ENCODE peak calls at places on chromosomes 11 and 22, in six cellular contexts. One of them, this sample, is unnamed.

GRCh38 chr22:27391092-27391770 is 410.3 kb downstream of the MN1 start:
- DNase-seq in cardiac fibroblast: peak; percentile 66
- DNase-seq in SK-N-MC: no peak
- DNase-seq in small intestine: no peak
- DNase-seq in psoas muscle: no peak
- DNase-seq in heart right ventricle: peak; percentile 46
- DNase-seq in this sample: peak; percentile 91

GRCh38 chr22:33162196-33162595 is 104.0 kb upstream of the SYN3 start:
- DNase-seq in cardiac fibroblast: no peak
- DNase-seq in SK-N-MC: no peak
- DNase-seq in small intestine: no peak
- DNase-seq in psoas muscle: no peak
- DNase-seq in heart right ventricle: no peak
- DNase-seq in this sample: no peak

GRCh38 chr11:18726040-18726439 is at the start of gene IGSF22:
- DNase-seq in cardiac fibroblast: no peak
- DNase-seq in SK-N-MC: no peak
- DNase-seq in small intestine: no peak
- DNase-seq in psoas muscle: peak; percentile 23
- DNase-seq in heart right ventricle: no peak
- DNase-seq in this sample: no peak

GRCh38 chr11:15654397-15654915 is 539.7 kb downstream of the INSC start:
- DNase-seq in cardiac fibroblast: no peak
- DNase-seq in SK-N-MC: no peak
- DNase-seq in small intestine: peak; percentile 77
- DNase-seq in psoas muscle: no peak
- DNase-seq in heart right ventricle: no peak
- DNase-seq in this sample: peak; percentile 65

GRCh38 chr11:8262552-8263108 is 1.0 kb downstream of the LMO1 start:
- DNase-seq in cardiac fibroblast: peak; percentile 47
- DNase-seq in SK-N-MC: no peak
- DNase-seq in small intestine: no peak
- DNase-seq in psoas muscle: peak; percentile 76
- DNase-seq in heart right ventricle: no peak
- DNase-seq in this sample: peak; percentile 79

GRCh38 chr11:78851883-78852586 is 277.4 kb upstream of the NARS2 start:
- DNase-seq in cardiac fibroblast: no peak
- DNase-seq in SK-N-MC: no peak
- DNase-seq in small intestine: no peak
- DNase-seq in psoas muscle: peak; percentile 54
- DNase-seq in heart right ventricle: no peak
- DNase-seq in this sample: no peak

GRCh38 chr11:68043349-68044144 is 4.7 kb downstream of the TCIRG1 start:
- DNase-seq in cardiac fibroblast: peak; percentile 58
- DNase-seq in SK-N-MC: no peak
- DNase-seq in small intestine: peak; percentile 76
- DNase-seq in psoas muscle: peak; percentile 63
- DNase-seq in heart right ventricle: no peak
- DNase-seq in this sample: peak; percentile 80

GRCh38 chr22:48749555-48750227 is 1078.0 kb downstream of the BRD1 start:
- DNase-seq in cardiac fibroblast: no peak
- DNase-seq in SK-N-MC: no peak
- DNase-seq in small intestine: no peak
- DNase-seq in psoas muscle: no peak
- DNase-seq in heart right ventricle: no peak
- DNase-seq in this sample: peak; percentile 70

GRCh38 chr11:77046060-77046501 is 11.9 kb downstream of the B3GNT6 start:
- DNase-seq in cardiac fibroblast: peak; percentile 12
- DNase-seq in SK-N-MC: no peak
- DNase-seq in small intestine: peak; percentile 68
- DNase-seq in psoas muscle: no peak
- DNase-seq in heart right ventricle: no peak
- DNase-seq in this sample: no peak

GRCh38 chr11:102708654-102709053 is 3.1 kb upstream of the MMP27 start:
- DNase-seq in cardiac fibroblast: no peak
- DNase-seq in SK-N-MC: no peak
- DNase-seq in small intestine: no peak
- DNase-seq in psoas muscle: no peak
- DNase-seq in heart right ventricle: no peak
- DNase-seq in this sample: no peak

GRCh38 chr22:19067696-19068348 is 54.4 kb downstream of the DGCR2 start:
- DNase-seq in cardiac fibroblast: no peak
- DNase-seq in SK-N-MC: no peak
- DNase-seq in small intestine: no peak
- DNase-seq in psoas muscle: no peak
- DNase-seq in heart right ventricle: no peak
- DNase-seq in this sample: no peak

GRCh38 chr11:44681698-44682097 is 45.1 kb upstream of the TSPAN18 start:
- DNase-seq in cardiac fibroblast: peak; percentile 47
- DNase-seq in SK-N-MC: no peak
- DNase-seq in small intestine: no peak
- DNase-seq in psoas muscle: no peak
- DNase-seq in heart right ventricle: no peak
- DNase-seq in this sample: no peak

GRCh38 chr11:41289408-41289807 is 170.0 kb downstream of the LRRC4C start:
- DNase-seq in cardiac fibroblast: no peak
- DNase-seq in SK-N-MC: no peak
- DNase-seq in small intestine: no peak
- DNase-seq in psoas muscle: no peak
- DNase-seq in heart right ventricle: no peak
- DNase-seq in this sample: no peak

GRCh38 chr11:73053964-73054363 is 88.2 kb downstream of the FCHSD2 start:
- DNase-seq in cardiac fibroblast: peak; percentile 33
- DNase-seq in SK-N-MC: no peak
- DNase-seq in small intestine: no peak
- DNase-seq in psoas muscle: no peak
- DNase-seq in heart right ventricle: no peak
- DNase-seq in this sample: no peak

GRCh38 chr22:46084943-46085830 is 65.1 kb upstream of the PPARA start:
- DNase-seq in cardiac fibroblast: peak; percentile 31
- DNase-seq in SK-N-MC: no peak
- DNase-seq in small intestine: no peak
- DNase-seq in psoas muscle: peak; percentile 94
- DNase-seq in heart right ventricle: peak; percentile 91
- DNase-seq in this sample: peak; percentile 97

GRCh38 chr11:73980001-73980960 is 2.4 kb downstream of the UCP2 start:
- DNase-seq in cardiac fibroblast: no peak
- DNase-seq in SK-N-MC: no peak
- DNase-seq in small intestine: peak; percentile 85
- DNase-seq in psoas muscle: peak; percentile 63
- DNase-seq in heart right ventricle: peak; percentile 22
- DNase-seq in this sample: peak; percentile 87

GRCh38 chr22:19941365-19942070 is at the start of the genes COMT and TXNRD2:
- DNase-seq in cardiac fibroblast: peak; percentile 72
- DNase-seq in SK-N-MC: no peak
- DNase-seq in small intestine: peak; percentile 66
- DNase-seq in psoas muscle: peak; percentile 88
- DNase-seq in heart right ventricle: peak; percentile 65
- DNase-seq in this sample: peak; percentile 92

GRCh38 chr11:75245356-75246005 is 4.9 kb downstream of the TPBGL start:
- DNase-seq in cardiac fibroblast: no peak
- DNase-seq in SK-N-MC: no peak
- DNase-seq in small intestine: no peak
- DNase-seq in psoas muscle: no peak
- DNase-seq in heart right ventricle: no peak
- DNase-seq in this sample: peak; percentile 11

GRCh38 chr11:70456921-70457532 is 58.7 kb downstream of the CTTN start:
- DNase-seq in cardiac fibroblast: peak; percentile 78
- DNase-seq in SK-N-MC: no peak
- DNase-seq in small intestine: no peak
- DNase-seq in psoas muscle: no peak
- DNase-seq in heart right ventricle: no peak
- DNase-seq in this sample: no peak

GRCh38 chr11:86041975-86042378 is 26.9 kb downstream of the PICALM start:
- DNase-seq in cardiac fibroblast: peak; percentile 95
- DNase-seq in SK-N-MC: peak; percentile 92
- DNase-seq in small intestine: peak; percentile 82
- DNase-seq in psoas muscle: no peak
- DNase-seq in heart right ventricle: peak; percentile 89
- DNase-seq in this sample: no peak

GRCh38 chr11:130806746-130807145 is 109.5 kb downstream of the SNX19 start:
- DNase-seq in cardiac fibroblast: no peak
- DNase-seq in SK-N-MC: no peak
- DNase-seq in small intestine: no peak
- DNase-seq in psoas muscle: no peak
- DNase-seq in heart right ventricle: no peak
- DNase-seq in this sample: no peak

GRCh38 chr11:92714111-92714510 is 255.3 kb upstream of the MTNR1B start:
- DNase-seq in cardiac fibroblast: no peak
- DNase-seq in SK-N-MC: no peak
- DNase-seq in small intestine: no peak
- DNase-seq in psoas muscle: no peak
- DNase-seq in heart right ventricle: no peak
- DNase-seq in this sample: no peak

GRCh38 chr11:92711913-92712312 is 257.5 kb upstream of the MTNR1B start:
- DNase-seq in cardiac fibroblast: no peak
- DNase-seq in SK-N-MC: no peak
- DNase-seq in small intestine: no peak
- DNase-seq in psoas muscle: no peak
- DNase-seq in heart right ventricle: no peak
- DNase-seq in this sample: no peak

DNA sequence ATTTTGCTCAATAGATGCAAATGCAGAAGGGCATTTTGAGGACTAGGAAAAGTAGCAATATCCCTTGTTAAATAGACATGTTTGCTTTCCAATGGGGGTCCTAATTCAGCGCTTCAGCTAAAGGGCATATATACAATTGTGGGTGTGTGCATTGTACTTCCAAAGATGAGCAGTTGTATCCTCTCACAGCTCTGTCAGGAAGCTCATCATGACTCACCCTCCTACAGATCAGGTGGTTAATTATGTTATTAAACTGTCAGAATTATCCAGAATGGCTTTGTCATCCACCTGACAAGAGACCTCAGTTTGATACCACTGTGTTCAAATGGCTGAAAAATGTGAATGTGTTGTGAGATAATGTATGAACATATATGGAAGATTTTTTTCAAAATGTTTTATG is 252.2 kb upstream of the MTNR1B start:
- DNase-seq in cardiac fibroblast: no peak
- DNase-seq in SK-N-MC: no peak
- DNase-seq in small intestine: no peak
- DNase-seq in psoas muscle: no peak
- DNase-seq in heart right ventricle: no peak
- DNase-seq in this sample: no peak
- H3K4me3 ChIP-seq in cardiac fibroblast: no peak overlapping the region
- H3K4me3 ChIP-seq in SK-N-MC: no peak overlapping the region
- H3K4me3 ChIP-seq in small intestine: no peak overlapping the region
- H3K4me3 ChIP-seq in psoas muscle: no peak overlapping the region
- H3K4me3 ChIP-seq in heart right ventricle: no peak overlapping the region
- H3K4me3 ChIP-seq in this sample: no peak overlapping the region

GRCh38 chr11:27487706-27488105 is 15.1 kb upstream of the LGR4 start:
- DNase-seq in cardiac fibroblast: no peak
- DNase-seq in SK-N-MC: no peak
- DNase-seq in small intestine: no peak
- DNase-seq in psoas muscle: no peak
- DNase-seq in heart right ventricle: no peak
- DNase-seq in this sample: no peak

GRCh38 chr11:27485930-27486773 is 13.6 kb upstream of the LGR4 start:
- DNase-seq in cardiac fibroblast: peak; percentile 77
- DNase-seq in SK-N-MC: no peak
- DNase-seq in small intestine: peak; percentile 73
- DNase-seq in psoas muscle: no peak
- DNase-seq in heart right ventricle: peak; percentile 45
- DNase-seq in this sample: no peak

GRCh38 chr11:27489092-27489491 is 16.5 kb upstream of the LGR4 start:
- DNase-seq in cardiac fibroblast: no peak
- DNase-seq in SK-N-MC: no peak
- DNase-seq in small intestine: no peak
- DNase-seq in psoas muscle: no peak
- DNase-seq in heart right ventricle: no peak
- DNase-seq in this sample: no peak
- H3K4me3 ChIP-seq in cardiac fibroblast: no peak overlapping the region
- H3K4me3 ChIP-seq in SK-N-MC: no peak overlapping the region
- H3K4me3 ChIP-seq in small intestine: no peak overlapping the region
- H3K4me3 ChIP-seq in psoas muscle: no peak overlapping the region
- H3K4me3 ChIP-seq in heart right ventricle: no peak overlapping the region
- H3K4me3 ChIP-seq in this sample: no peak overlapping the region

GRCh38 chr11:111941963-111942362 is 4.8 kb downstream of the DIXDC1 start:
- DNase-seq in cardiac fibroblast: no peak
- DNase-seq in SK-N-MC: no peak
- DNase-seq in small intestine: peak; percentile 30
- DNase-seq in psoas muscle: peak; percentile 80
- DNase-seq in heart right ventricle: peak; percentile 62
- DNase-seq in this sample: no peak

GRCh38 chr11:111938687-111939160 is 1.6 kb downstream of the DIXDC1 start:
- DNase-seq in cardiac fibroblast: peak; percentile 40
- DNase-seq in SK-N-MC: no peak
- DNase-seq in small intestine: no peak
- DNase-seq in psoas muscle: no peak
- DNase-seq in heart right ventricle: no peak
- DNase-seq in this sample: no peak

GRCh38 chr11:111937461-111937769 is 272 bp downstream of the DIXDC1 start:
- DNase-seq in cardiac fibroblast: no peak
- DNase-seq in SK-N-MC: no peak
- DNase-seq in small intestine: no peak
- DNase-seq in psoas muscle: no peak
- DNase-seq in heart right ventricle: no peak
- DNase-seq in this sample: no peak

GRCh38 chr11:111937859-111938258 is 716 bp downstream of the DIXDC1 start:
- DNase-seq in cardiac fibroblast: no peak
- DNase-seq in SK-N-MC: no peak
- DNase-seq in small intestine: no peak
- DNase-seq in psoas muscle: no peak
- DNase-seq in heart right ventricle: no peak
- DNase-seq in this sample: no peak

GRCh38 chr11:111939836-111940604 is 2.9 kb downstream of the DIXDC1 start:
- DNase-seq in cardiac fibroblast: peak; percentile 69
- DNase-seq in SK-N-MC: no peak
- DNase-seq in small intestine: no peak
- DNase-seq in psoas muscle: no peak
- DNase-seq in heart right ventricle: no peak
- DNase-seq in this sample: no peak
- H3K4me3 ChIP-seq in cardiac fibroblast: no peak overlapping the region
- H3K4me3 ChIP-seq in SK-N-MC: no peak overlapping the region
- H3K4me3 ChIP-seq in small intestine: no peak overlapping the region
- H3K4me3 ChIP-seq in psoas muscle: no peak overlapping the region
- H3K4me3 ChIP-seq in heart right ventricle: no peak overlapping the region
- H3K4me3 ChIP-seq in this sample: no peak overlapping the region

GRCh38 chr22:38504731-38505594 is 1.1 kb downstream of the DDX17 start:
- DNase-seq in cardiac fibroblast: peak; percentile 52
- DNase-seq in SK-N-MC: no peak
- DNase-seq in small intestine: peak; percentile 68
- DNase-seq in psoas muscle: peak; percentile 69
- DNase-seq in heart right ventricle: peak; percentile 63
- DNase-seq in this sample: peak; percentile 82

GRCh38 chr22:38497869-38498268 is 8.2 kb downstream of the DDX17 start:
- DNase-seq in cardiac fibroblast: no peak
- DNase-seq in SK-N-MC: no peak
- DNase-seq in small intestine: no peak
- DNase-seq in psoas muscle: no peak
- DNase-seq in heart right ventricle: no peak
- DNase-seq in this sample: no peak

GRCh38 chr22:38503021-38503420 is 3.1 kb downstream of the DDX17 start:
- DNase-seq in cardiac fibroblast: no peak
- DNase-seq in SK-N-MC: no peak
- DNase-seq in small intestine: no peak
- DNase-seq in psoas muscle: no peak
- DNase-seq in heart right ventricle: no peak
- DNase-seq in this sample: no peak

GRCh38 chr22:38505595-38506117 is 455 bp downstream of the DDX17 start:
- DNase-seq in cardiac fibroblast: peak; percentile 79
- DNase-seq in SK-N-MC: no peak
- DNase-seq in small intestine: peak; percentile 74
- DNase-seq in psoas muscle: peak; percentile 91
- DNase-seq in heart right ventricle: peak; percentile 77
- DNase-seq in this sample: peak; percentile 92

GRCh38 chr22:38501797-38502672 is 4.1 kb downstream of the DDX17 start:
- DNase-seq in cardiac fibroblast: no peak
- DNase-seq in SK-N-MC: no peak
- DNase-seq in small intestine: no peak
- DNase-seq in psoas muscle: no peak
- DNase-seq in heart right ventricle: no peak
- DNase-seq in this sample: no peak
- H3K4me3 ChIP-seq in cardiac fibroblast: no peak overlapping the region
- H3K4me3 ChIP-seq in SK-N-MC: no peak overlapping the region
- H3K4me3 ChIP-seq in small intestine: no peak overlapping the region
- H3K4me3 ChIP-seq in psoas muscle: peak overlapping the region; percentile 87
- H3K4me3 ChIP-seq in heart right ventricle: no peak overlapping the region
- H3K4me3 ChIP-seq in this sample: peak overlapping the region; percentile 84

This sample was measured in kidney.